ENCODE peak calls at places on chromosomes 6 and 20, in eight cellular contexts. O, H, U, B, A, Y, D and J are unnamed samples. For H3K27me3 and H3K36me3, the result is how much of the 10 kb centered on the place peaks cover.

GRCh38 chr6:139313784-139314545 is 22.2 kb upstream of the TXLNB start:
- DNase-seq in O (no peak), H (no peak), U (no peak), B (no peak), A (no peak), Y (no peak), D (peak), J (peak)

GRCh38 chr6:144063744-144064401 is 31.5 kb downstream of the SF3B5 start:
- DNase-seq in O (peak), H (peak), U (peak), B (peak), A (peak), Y (no peak), D (no peak), J (peak)

GRCh38 chr6:82033631-82034211 is 213.8 kb downstream of the IBTK start:
- DNase-seq in O (no peak), H (peak), U (no peak), B (no peak), A (no peak), Y (no peak), D (no peak), J (no peak)

GRCh38 chr6:91539451-91539850 is 952.6 kb upstream of the MAP3K7 start:
- DNase-seq in O (no peak), H (no peak), U (no peak), B (no peak), A (no peak), Y (no peak), D (no peak), J (no peak)

GRCh38 chr6:27288136-27289044 is 23.7 kb downstream of the POM121L2 start:
- DNase-seq in O (no peak), H (no peak), U (peak), B (no peak), A (no peak), Y (no peak), D (no peak), J (peak)

GRCh38 chr20:12012241-12013222 is 94.8 kb downstream of the BTBD3 start:
- DNase-seq in O (no peak), H (no peak), U (no peak), B (no peak), A (peak), Y (no peak), D (peak), J (peak)

GRCh38 chr6:140320081-140320798 is 945.8 kb upstream of the CITED2 start:
- DNase-seq in O (peak), H (no peak), U (no peak), B (no peak), A (no peak), Y (no peak), D (no peak), J (no peak)

GRCh38 chr6:127403636-127404035 is 55.6 kb downstream of the KIAA0408 start:
- DNase-seq in O (peak), H (no peak), U (no peak), B (no peak), A (no peak), Y (no peak), D (no peak), J (no peak)

GRCh38 chr20:41365785-41366545 is 653 bp downstream of the EMILIN3 start:
- DNase-seq in O (no peak), H (no peak), U (no peak), B (peak), A (no peak), Y (no peak), D (no peak), J (peak)

GRCh38 chr6:36929607-36930006 is 24.9 kb upstream of the PI16 start:
- DNase-seq in O (no peak), H (no peak), U (peak), B (no peak), A (no peak), Y (no peak), D (no peak), J (no peak)

GRCh38 chr6:55069132-55069781 is 105.1 kb upstream of the HCRTR2 start:
- DNase-seq in O (no peak), H (no peak), U (no peak), B (no peak), A (peak), Y (no peak), D (peak), J (peak)

GRCh38 chr6:78942451-78942850 is 75.1 kb downstream of the IRAK1BP1 start:
- DNase-seq in O (no peak), H (no peak), U (no peak), B (no peak), A (no peak), Y (no peak), D (no peak), J (no peak)

GRCh38 chr6:21027507-21027906 is 493.2 kb downstream of the CDKAL1 start:
- DNase-seq in O (no peak), H (no peak), U (no peak), B (no peak), A (no peak), Y (no peak), D (no peak), J (no peak)

GRCh38 chr6:167898673-167899311 is 72.1 kb downstream of the AFDN start:
- DNase-seq in O (no peak), H (no peak), U (no peak), B (no peak), A (no peak), Y (no peak), D (no peak), J (no peak)

GRCh38 chr6:125310994-125311649 is 9.4 kb upstream of the HDDC2 start:
- DNase-seq in O (no peak), H (no peak), U (no peak), B (no peak), A (peak), Y (no peak), D (no peak), J (peak)

GRCh38 chr6:104711371-104711770 is 148.3 kb downstream of the HACE1 start:
- DNase-seq in O (no peak), H (no peak), U (peak), B (no peak), A (no peak), Y (no peak), D (no peak), J (no peak)

GRCh38 chr20:11447371-11448100 is 470.2 kb upstream of the BTBD3 start:
- DNase-seq in O (no peak), H (no peak), U (no peak), B (no peak), A (no peak), Y (no peak), D (no peak), J (no peak)

GRCh38 chr6:155066371-155066770 is 71.3 kb downstream of the TIAM2 start:
- DNase-seq in O (no peak), H (no peak), U (peak), B (no peak), A (no peak), Y (peak), D (no peak), J (no peak)
- H3K4me3 ChIP-seq in O (no peak), H (no peak), U (no peak), B (no peak), A (no peak), Y (no peak), D (no peak), J (no peak)

GRCh38 chr6:30135757-30136156 is at the start of gene TRIM40:
- DNase-seq in O (no peak), H (no peak), U (no peak), B (no peak), A (no peak), Y (no peak), D (no peak), J (no peak)
- H3K27me3 ChIP-seq in O (under half), H (half or more), U (under half), B (under half), A (under half), Y (under half), D (under half), J (under half)

GRCh38 chr20:49475979-49476378 is 6.5 kb downstream of the KCNB1 start:
- DNase-seq in O (no peak), H (no peak), U (no peak), B (no peak), A (no peak), Y (no peak), D (no peak), J (no peak)
- H3K36me3 ChIP-seq in O (under half), H (under half), U (half or more), B (under half), A (under half), Y (under half), D (under half), J (under half)

GRCh38 chr20:59605691-59606364 is 1.5 kb downstream of the PHACTR3 start:
- DNase-seq in O (no peak), H (no peak), U (no peak), B (no peak), A (no peak), Y (no peak), D (no peak), J (no peak)

GRCh38 chr20:59602546-59603080 is 1.7 kb upstream of the PHACTR3 start:
- DNase-seq in O (no peak), H (no peak), U (no peak), B (no peak), A (no peak), Y (no peak), D (no peak), J (no peak)

GRCh38 chr20:59603176-59603575 is 1.2 kb upstream of the PHACTR3 start:
- DNase-seq in O (no peak), H (no peak), U (no peak), B (no peak), A (no peak), Y (no peak), D (no peak), J (no peak)

GRCh38 chr20:59604770-59605665 is 678 bp downstream of the PHACTR3 start:
- DNase-seq in O (no peak), H (peak), U (no peak), B (no peak), A (no peak), Y (no peak), D (no peak), J (peak)

DNA sequence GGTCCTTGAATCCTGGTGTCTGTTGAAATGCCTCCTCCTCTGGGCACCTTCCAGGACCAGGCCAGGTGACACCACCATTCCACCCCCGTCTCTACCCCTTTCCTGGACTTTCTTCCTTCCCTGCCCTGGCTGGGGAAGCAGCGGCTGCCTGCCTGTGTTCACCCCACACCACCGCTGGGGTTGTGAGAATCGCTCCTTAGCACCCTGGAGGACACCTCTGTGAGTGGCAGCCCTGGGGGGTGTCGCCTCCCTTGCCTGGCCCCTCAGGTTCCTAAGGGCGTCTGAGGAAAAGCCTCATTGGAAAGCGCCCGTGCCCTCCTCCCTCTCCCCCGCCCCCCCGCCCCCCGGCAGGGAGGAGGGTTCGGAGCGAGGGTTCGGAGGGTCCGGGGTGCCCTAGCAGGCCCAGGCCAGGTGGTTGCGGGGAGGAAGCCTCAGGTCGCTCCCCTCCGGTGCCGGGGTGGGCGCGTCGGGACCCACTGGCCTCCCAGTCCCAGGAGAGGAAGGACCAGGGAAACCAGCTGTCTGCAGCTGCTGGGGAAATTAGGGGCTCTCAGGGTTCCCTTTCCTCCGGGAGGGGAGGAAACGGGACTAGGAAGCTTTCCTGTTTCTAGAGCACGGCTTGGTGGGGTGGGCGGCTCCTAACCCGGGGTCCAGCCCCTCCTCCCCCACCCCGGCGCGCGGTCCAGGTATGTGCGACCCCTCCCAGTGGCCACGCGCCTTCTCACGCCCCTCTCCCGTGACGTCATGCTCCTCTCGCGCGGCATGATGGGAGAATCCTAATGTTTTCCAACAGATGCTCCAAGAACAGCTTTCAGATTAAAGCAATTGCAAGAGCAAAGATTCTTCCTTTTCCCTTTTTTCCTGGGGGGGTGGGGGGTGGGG is at the start of gene PHACTR3:
- DNase-seq in O (no peak), H (no peak), U (no peak), B (no peak), A (no peak), Y (no peak), D (no peak), J (peak)
- H3K4me3 ChIP-seq in O (no peak), H (no peak), U (no peak), B (no peak), A (no peak), Y (no peak), D (peak), J (peak)

GRCh38 chr6:132568611-132569010 is 1.5 kb upstream of the TAAR6 start:
- DNase-seq in O (no peak), H (no peak), U (no peak), B (no peak), A (no peak), Y (no peak), D (no peak), J (no peak)
- H3K27me3 ChIP-seq in O (under half), H (under half), U (half or more), B (under half), A (under half), Y (under half), D (under half), J (under half)

DNA sequence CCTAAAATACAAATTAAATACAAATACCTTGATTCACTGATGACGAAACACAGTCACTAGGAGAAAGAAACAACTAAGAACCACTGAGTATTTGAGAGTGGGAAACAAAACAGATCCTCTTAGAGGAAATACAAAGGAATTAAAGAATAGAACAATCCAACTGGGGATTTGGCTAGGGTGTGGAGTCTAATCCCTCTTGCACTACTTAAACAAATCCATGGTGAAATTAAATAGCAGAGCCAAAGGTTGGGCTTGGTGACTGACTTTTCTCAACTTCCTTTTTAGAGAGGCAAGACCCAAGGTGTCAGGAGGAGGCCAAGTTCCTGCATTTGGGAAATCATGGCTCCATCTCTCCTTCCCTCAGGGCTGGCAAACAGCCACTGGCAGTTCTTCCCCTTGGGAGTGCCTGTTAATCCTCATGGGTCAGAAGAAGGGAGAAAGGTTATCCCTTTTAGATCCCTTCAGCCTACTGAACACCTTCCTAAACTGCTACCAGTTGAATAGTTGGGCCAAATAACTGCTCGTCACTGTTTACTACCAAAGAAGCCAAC is 101.2 kb upstream of the TRAF3IP2 start:
- DNase-seq in O (no peak), H (no peak), U (no peak), B (no peak), A (no peak), Y (no peak), D (no peak), J (no peak)
- H3K36me3 ChIP-seq in O (under half), H (half or more), U (under half), B (under half), A (half or more), Y (under half), D (under half), J (under half)